ENCODE peak calls at places on chromosomes 4 and X, in five cellular contexts. P, N, S, R and F are unnamed samples.

GRCh38 chrX:106284431-106285025 is 116.4 kb downstream of the PWWP3B start:
- DNase-seq in P (no peak), N (no peak), S (no peak), R (no peak), F (no peak)

GRCh38 chr4:143616771-143617170 is 83.7 kb downstream of the FREM3 start:
- DNase-seq in P (no peak), N (no peak), S (peak), R (no peak), F (no peak)

GRCh38 chr4:89482248-89482647 is 174.6 kb upstream of the GPRIN3 start:
- DNase-seq in P (peak), N (peak), S (no peak), R (no peak), F (peak)

GRCh38 chr4:71201817-71202576 is 136.8 kb upstream of the SLC4A4 start:
- DNase-seq in P (no peak), N (no peak), S (no peak), R (no peak), F (peak)

GRCh38 chr4:13849778-13850177 is 222.3 kb upstream of the BOD1L1 start:
- DNase-seq in P (no peak), N (no peak), S (no peak), R (no peak), F (no peak)

GRCh38 chr4:163332526-163333405 is at the start of gene NPY1R:
- DNase-seq in P (peak), N (peak), S (peak), R (peak), F (peak)

GRCh38 chrX:46376246-46376885 is 168.9 kb downstream of the ZNF674 start:
- DNase-seq in P (peak), N (peak), S (no peak), R (no peak), F (peak)

GRCh38 chr4:40763228-40763716 is 13.5 kb downstream of the NSUN7 start:
- DNase-seq in P (no peak), N (no peak), S (peak), R (no peak), F (no peak)

GRCh38 chr4:168050002-168050401 is 42.3 kb upstream of the ANXA10 start:
- DNase-seq in P (no peak), N (no peak), S (no peak), R (no peak), F (no peak)

GRCh38 chr4:95758001-95758400 is 81.9 kb upstream of the PDHA2 start:
- DNase-seq in P (no peak), N (no peak), S (no peak), R (no peak), F (no peak)

GRCh38 chr4:146073517-146073916 is 102.0 kb upstream of the LSM6 start:
- DNase-seq in P (no peak), N (no peak), S (no peak), R (no peak), F (no peak)

GRCh38 chr4:185597532-185598188 is 62.4 kb upstream of the PDLIM3 start:
- DNase-seq in P (peak), N (peak), S (peak), R (no peak), F (peak)

GRCh38 chrX:138794285-138794684 is 82.8 kb upstream of the FGF13 start:
- DNase-seq in P (no peak), N (no peak), S (no peak), R (no peak), F (no peak)

GRCh38 chr4:185580699-185581098 is 45.4 kb upstream of the PDLIM3 start:
- DNase-seq in P (no peak), N (no peak), S (no peak), R (no peak), F (no peak)

GRCh38 chr4:92328095-92328494 is 24.3 kb downstream of the GRID2 start:
- DNase-seq in P (no peak), N (no peak), S (no peak), R (no peak), F (no peak)

GRCh38 chrX:53950130-53950733 is 94.0 kb downstream of the PHF8 start:
- DNase-seq in P (no peak), N (no peak), S (no peak), R (no peak), F (no peak)

GRCh38 chrX:16934212-16934611 is 12.2 kb upstream of the REPS2 start:
- DNase-seq in P (no peak), N (no peak), S (no peak), R (no peak), F (no peak)

GRCh38 chrX:120297923-120298322 is 13.3 kb downstream of the TMEM255A start:
- DNase-seq in P (no peak), N (peak), S (no peak), R (no peak), F (no peak)

GRCh38 chrX:73401591-73402266 is 45.1 kb upstream of the CDX4 start:
- DNase-seq in P (peak), N (no peak), S (no peak), R (no peak), F (no peak)

GRCh38 chrX:101691823-101692222 is 32.2 kb upstream of the ARMCX2 start:
- DNase-seq in P (no peak), N (no peak), S (no peak), R (no peak), F (no peak)

GRCh38 chr4:74920704-74921103 is 12.2 kb upstream of the PARM1 start:
- DNase-seq in P (no peak), N (no peak), S (no peak), R (no peak), F (no peak)

GRCh38 chrX:14056201-14056600 is 26.5 kb upstream of the GEMIN8 start:
- DNase-seq in P (peak), N (no peak), S (no peak), R (no peak), F (no peak)
- H3K4me2 ChIP-seq in P (no peak), N (no peak), S (no peak), R (no peak), F (no peak)

GRCh38 chrX:103520391-103520790 is 1.1 kb upstream of the RAB40A start:
- DNase-seq in P (no peak), N (no peak), S (no peak), R (no peak), F (no peak)

GRCh38 chrX:103530540-103530939 is 11.3 kb upstream of the RAB40A start:
- DNase-seq in P (no peak), N (no peak), S (no peak), R (no peak), F (no peak)

GRCh38 chrX:103529550-103529949 is 10.3 kb upstream of the RAB40A start:
- DNase-seq in P (no peak), N (no peak), S (no peak), R (no peak), F (no peak)

GRCh38 chrX:103519389-103519788 is at the start of gene RAB40A:
- DNase-seq in P (no peak), N (no peak), S (no peak), R (no peak), F (no peak)

GRCh38 chrX:103524747-103525146 is 5.5 kb upstream of the RAB40A start:
- DNase-seq in P (no peak), N (no peak), S (no peak), R (no peak), F (no peak)
- TF ChIP-seq CREB1 in P (no peak), N (no peak), S (no peak), R (no peak), F (no peak)

DNA sequence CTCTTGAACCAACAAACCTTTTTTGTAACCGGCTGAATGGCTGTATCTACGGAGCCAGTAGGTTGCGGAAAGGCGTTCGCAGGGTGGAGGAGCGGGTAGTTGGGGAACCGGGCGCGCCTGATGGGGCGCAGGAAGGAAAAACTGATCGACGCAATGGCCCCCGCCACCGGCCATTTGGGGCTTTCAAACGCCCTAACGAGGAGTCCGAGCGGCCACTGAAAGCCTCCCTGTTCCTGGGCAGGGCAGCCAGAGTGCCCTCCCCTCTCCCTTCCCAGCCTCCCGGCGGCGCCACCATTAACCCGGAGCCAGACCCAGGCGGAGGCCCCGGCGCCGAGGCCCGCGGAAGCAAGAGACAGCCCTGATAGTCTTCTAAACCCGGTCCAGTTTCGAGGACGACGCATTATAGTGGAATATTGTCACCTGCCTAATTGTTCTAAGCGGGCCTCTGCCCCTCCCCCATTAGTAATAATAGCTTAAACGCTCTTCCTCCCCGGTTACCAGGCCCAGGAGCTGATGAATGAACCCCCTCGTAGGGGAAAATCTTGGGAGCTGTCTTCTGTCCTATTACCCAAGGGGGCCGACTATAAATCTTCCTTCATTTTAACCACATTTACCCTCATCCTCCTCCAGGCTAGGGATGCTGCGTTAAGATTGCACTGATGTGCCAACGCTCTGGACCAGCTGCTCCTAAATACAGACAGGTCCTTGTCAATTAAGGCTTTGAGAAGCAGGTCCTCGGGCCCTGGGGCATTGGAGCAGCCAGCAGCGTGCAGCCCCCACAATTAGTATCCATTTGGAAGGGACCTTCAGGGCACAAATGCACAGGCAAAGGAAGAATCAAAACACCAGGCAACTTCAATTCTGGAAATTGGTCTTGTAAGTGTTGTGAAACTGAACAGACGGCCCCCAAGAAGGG is 61.6 kb upstream of the TMEM33 start:
- DNase-seq in P (peak), N (no peak), S (no peak), R (no peak), F (no peak)
- H3K4me2 ChIP-seq in P (peak), N (no peak), S (no peak), R (peak), F (no peak)

GRCh38 chrX:77622672-77623071 is 163.3 kb downstream of the ATRX start:
- DNase-seq in P (no peak), N (no peak), S (no peak), R (no peak), F (no peak)

GRCh38 chrX:77622233-77622632 is 163.8 kb downstream of the ATRX start:
- DNase-seq in P (peak), N (no peak), S (no peak), R (no peak), F (no peak)

DNA sequence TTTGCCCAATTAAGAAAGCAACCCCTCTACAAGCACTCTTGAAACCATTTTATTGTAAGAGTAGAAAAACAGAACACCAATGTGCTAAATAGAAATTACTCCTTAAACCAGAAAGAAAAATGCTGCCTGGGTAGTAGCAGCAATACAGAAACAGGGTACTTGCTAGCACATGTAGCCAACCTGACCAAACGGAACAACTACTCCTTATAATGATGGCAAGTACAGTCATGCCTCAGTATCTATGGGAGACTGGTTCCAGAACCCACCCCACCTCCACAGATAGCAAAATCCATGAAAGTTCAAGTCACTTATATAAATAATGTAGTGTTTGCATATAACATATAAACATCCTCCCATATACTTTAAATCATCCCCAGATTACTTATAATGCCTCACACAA is 168.8 kb downstream of the ATRX start:
- DNase-seq in P (no peak), N (no peak), S (no peak), R (no peak), F (no peak)
- TF ChIP-seq CREB1 in P (no peak), N (no peak), S (no peak), R (no peak), F (no peak)

DNA sequence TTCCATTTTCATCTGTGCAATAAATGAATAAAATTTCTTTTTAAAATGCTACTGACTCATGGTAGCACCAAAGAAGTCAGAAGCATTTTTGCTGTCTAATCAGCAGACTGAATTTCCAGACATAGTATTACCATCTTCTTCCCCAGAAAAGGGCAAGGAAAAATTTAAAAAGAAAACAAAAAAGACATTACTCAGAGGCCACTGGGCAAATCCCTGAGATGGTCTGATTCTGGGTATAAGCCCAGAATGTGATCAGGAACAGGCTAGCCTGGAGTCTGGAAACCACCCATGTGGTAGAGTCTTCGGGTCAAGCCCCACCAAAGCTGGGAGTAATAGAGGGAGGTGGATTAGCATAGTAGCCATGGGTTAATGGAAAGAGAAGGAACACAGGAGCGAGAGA is 342.8 kb downstream of the FBXW7 start:
- DNase-seq in P (no peak), N (no peak), S (no peak), R (no peak), F (no peak)
- H3K4me2 ChIP-seq in P (no peak), N (no peak), S (no peak), R (no peak), F (no peak)

GRCh38 chrX:69060631-69061408 is 104.4 kb downstream of the PJA1 start:
- DNase-seq in P (peak), N (peak), S (no peak), R (no peak), F (no peak)
- TF ChIP-seq CREB1 in P (no peak), N (no peak), S (no peak), R (no peak), F (no peak)